ENCODE peak calls at places on chromosomes 3 and 15, in ten cellular contexts. One of them, this sample, is unnamed.

GRCh38 chr3:72818092-72818721 is 30.0 kb downstream of the SHQ1 start:
- DNase-seq in AG04450: no peak
- DNase-seq in astrocyte: no peak
- DNase-seq in tibial nerve: no peak
- DNase-seq in CD8-positive, alpha-beta T cell: no peak
- DNase-seq in A549: peak
- DNase-seq in neural progenitor cell: peak
- DNase-seq in body of pancreas: peak
- DNase-seq in left ventricle myocardium inferior: no peak
- DNase-seq in pancreas: no peak
- DNase-seq in this sample: no peak

GRCh38 chr3:194548346-194549321 is 61.8 kb upstream of the ATP13A3 start:
- DNase-seq in AG04450: peak
- DNase-seq in body of pancreas: no peak
- DNase-seq in pancreas: no peak
- DNase-seq in neural progenitor cell: no peak
- DNase-seq in astrocyte: peak
- DNase-seq in A549: no peak
- DNase-seq in CD8-positive, alpha-beta T cell: no peak
- DNase-seq in left ventricle myocardium inferior: no peak
- DNase-seq in tibial nerve: no peak
- DNase-seq in this sample: no peak

GRCh38 chr3:14879161-14879888 is 60.6 kb downstream of the FGD5 start:
- DNase-seq in CD8-positive, alpha-beta T cell: peak
- DNase-seq in body of pancreas: no peak
- DNase-seq in AG04450: no peak
- DNase-seq in left ventricle myocardium inferior: peak
- DNase-seq in tibial nerve: no peak
- DNase-seq in neural progenitor cell: no peak
- DNase-seq in A549: no peak
- DNase-seq in astrocyte: no peak
- DNase-seq in pancreas: no peak
- DNase-seq in this sample: peak

GRCh38 chr3:22582291-22582690 is 620.8 kb upstream of the UBE2E2 start:
- DNase-seq in tibial nerve: no peak
- DNase-seq in AG04450: no peak
- DNase-seq in pancreas: no peak
- DNase-seq in astrocyte: no peak
- DNase-seq in body of pancreas: no peak
- DNase-seq in left ventricle myocardium inferior: no peak
- DNase-seq in A549: no peak
- DNase-seq in CD8-positive, alpha-beta T cell: no peak
- DNase-seq in neural progenitor cell: no peak
- DNase-seq in this sample: no peak

GRCh38 chr3:134860141-134860540 is 65.1 kb downstream of the EPHB1 start:
- DNase-seq in astrocyte: no peak
- DNase-seq in neural progenitor cell: no peak
- DNase-seq in CD8-positive, alpha-beta T cell: no peak
- DNase-seq in body of pancreas: no peak
- DNase-seq in A549: no peak
- DNase-seq in left ventricle myocardium inferior: no peak
- DNase-seq in AG04450: no peak
- DNase-seq in tibial nerve: no peak
- DNase-seq in pancreas: no peak
- DNase-seq in this sample: peak

GRCh38 chr3:171159024-171159821 is 132.7 kb upstream of the SLC2A2 start:
- DNase-seq in A549: no peak
- DNase-seq in CD8-positive, alpha-beta T cell: no peak
- DNase-seq in neural progenitor cell: no peak
- DNase-seq in left ventricle myocardium inferior: no peak
- DNase-seq in astrocyte: no peak
- DNase-seq in AG04450: no peak
- DNase-seq in tibial nerve: no peak
- DNase-seq in pancreas: no peak
- DNase-seq in body of pancreas: no peak
- DNase-seq in this sample: no peak

GRCh38 chr3:50430950-50431435 is 71.7 kb upstream of the TMEM115 start:
- DNase-seq in neural progenitor cell: peak
- DNase-seq in left ventricle myocardium inferior: no peak
- DNase-seq in body of pancreas: no peak
- DNase-seq in AG04450: no peak
- DNase-seq in A549: no peak
- DNase-seq in CD8-positive, alpha-beta T cell: no peak
- DNase-seq in pancreas: no peak
- DNase-seq in astrocyte: no peak
- DNase-seq in tibial nerve: no peak
- DNase-seq in this sample: no peak

GRCh38 chr15:77495806-77496589 is 75.3 kb downstream of the HMG20A start:
- DNase-seq in tibial nerve: no peak
- DNase-seq in A549: no peak
- DNase-seq in astrocyte: no peak
- DNase-seq in left ventricle myocardium inferior: peak
- DNase-seq in neural progenitor cell: peak
- DNase-seq in pancreas: no peak
- DNase-seq in body of pancreas: peak
- DNase-seq in CD8-positive, alpha-beta T cell: no peak
- DNase-seq in AG04450: no peak
- DNase-seq in this sample: no peak

GRCh38 chr3:31624054-31624709 is 91.5 kb downstream of the STT3B start:
- DNase-seq in CD8-positive, alpha-beta T cell: no peak
- DNase-seq in neural progenitor cell: no peak
- DNase-seq in left ventricle myocardium inferior: no peak
- DNase-seq in tibial nerve: no peak
- DNase-seq in astrocyte: no peak
- DNase-seq in A549: no peak
- DNase-seq in pancreas: no peak
- DNase-seq in body of pancreas: no peak
- DNase-seq in AG04450: no peak
- DNase-seq in this sample: no peak

GRCh38 chr3:63975705-63976104 is 47.6 kb downstream of the PSMD6 start:
- DNase-seq in neural progenitor cell: no peak
- DNase-seq in CD8-positive, alpha-beta T cell: no peak
- DNase-seq in body of pancreas: peak
- DNase-seq in left ventricle myocardium inferior: peak
- DNase-seq in tibial nerve: peak
- DNase-seq in A549: no peak
- DNase-seq in AG04450: no peak
- DNase-seq in astrocyte: peak
- DNase-seq in pancreas: peak
- DNase-seq in this sample: no peak

DNA sequence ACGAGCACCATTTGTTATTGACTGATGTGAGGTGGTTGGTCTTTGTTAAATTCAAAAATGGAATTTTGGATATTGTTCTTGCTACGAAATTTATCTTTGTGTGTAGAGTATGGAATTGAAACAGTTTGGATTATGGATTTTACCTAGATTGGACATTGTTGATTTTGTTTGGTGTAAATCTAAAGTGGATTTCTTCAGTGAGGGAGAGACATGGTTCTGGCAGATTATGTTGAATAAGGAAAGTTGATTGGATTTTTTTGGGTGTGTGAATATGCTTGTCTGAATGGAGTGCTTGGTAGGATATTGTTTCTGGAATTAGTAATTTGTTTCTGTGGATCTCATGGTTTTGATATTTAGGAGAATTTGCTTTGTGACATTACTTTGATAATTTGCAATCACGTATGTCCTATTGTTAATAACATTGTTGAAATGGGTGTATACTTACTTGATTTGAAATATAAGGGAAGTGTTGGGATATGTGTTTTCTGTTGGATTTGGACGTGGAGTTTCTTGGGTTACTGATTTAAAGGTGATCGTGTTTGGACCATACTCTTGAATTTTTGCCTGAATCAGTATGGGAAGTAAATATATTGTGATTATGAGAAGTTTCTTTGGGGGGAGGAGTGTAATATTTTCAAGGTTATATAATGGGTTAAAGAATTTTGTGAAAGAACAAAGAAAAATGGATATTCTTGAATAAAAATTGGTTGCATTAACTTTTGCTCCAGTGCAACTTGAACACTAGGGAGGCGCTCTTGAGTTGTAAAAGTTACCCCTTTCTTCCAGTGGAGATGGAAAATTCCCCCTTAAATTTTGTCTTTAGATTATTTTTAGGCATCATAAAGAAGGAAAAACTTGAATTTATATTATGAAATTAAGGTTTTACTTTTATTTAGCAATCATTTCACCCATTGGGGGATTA is 875 bp upstream of the CHD2 start:
- DNase-seq in body of pancreas: no peak
- DNase-seq in left ventricle myocardium inferior: no peak
- DNase-seq in neural progenitor cell: peak
- DNase-seq in tibial nerve: no peak
- DNase-seq in CD8-positive, alpha-beta T cell: no peak
- DNase-seq in AG04450: no peak
- DNase-seq in A549: no peak
- DNase-seq in pancreas: no peak
- DNase-seq in astrocyte: no peak
- DNase-seq in this sample: peak
- H3K4me3 ChIP-seq in body of pancreas: no peak
- H3K4me3 ChIP-seq in left ventricle myocardium inferior: peak
- H3K4me3 ChIP-seq in neural progenitor cell: peak
- H3K4me3 ChIP-seq in tibial nerve: no peak
- H3K4me3 ChIP-seq in CD8-positive, alpha-beta T cell: peak
- H3K4me3 ChIP-seq in AG04450: no peak
- H3K4me3 ChIP-seq in A549: no peak
- H3K4me3 ChIP-seq in pancreas: no peak
- H3K4me3 ChIP-seq in astrocyte: no peak
- H3K4me3 ChIP-seq in this sample: peak

GRCh38 chr15:39261397-39261796 is 319.5 kb upstream of the THBS1 start:
- DNase-seq in CD8-positive, alpha-beta T cell: no peak
- DNase-seq in body of pancreas: no peak
- DNase-seq in AG04450: no peak
- DNase-seq in left ventricle myocardium inferior: no peak
- DNase-seq in tibial nerve: no peak
- DNase-seq in neural progenitor cell: no peak
- DNase-seq in pancreas: no peak
- DNase-seq in A549: no peak
- DNase-seq in astrocyte: no peak
- DNase-seq in this sample: no peak

GRCh38 chr15:39255760-39256159 is 325.1 kb upstream of the THBS1 start:
- DNase-seq in AG04450: no peak
- DNase-seq in tibial nerve: no peak
- DNase-seq in pancreas: peak
- DNase-seq in A549: no peak
- DNase-seq in left ventricle myocardium inferior: no peak
- DNase-seq in astrocyte: no peak
- DNase-seq in CD8-positive, alpha-beta T cell: no peak
- DNase-seq in neural progenitor cell: no peak
- DNase-seq in body of pancreas: peak
- DNase-seq in this sample: no peak

GRCh38 chr15:39265261-39265660 is 315.6 kb upstream of the THBS1 start:
- DNase-seq in astrocyte: no peak
- DNase-seq in AG04450: no peak
- DNase-seq in neural progenitor cell: no peak
- DNase-seq in left ventricle myocardium inferior: no peak
- DNase-seq in tibial nerve: no peak
- DNase-seq in pancreas: no peak
- DNase-seq in CD8-positive, alpha-beta T cell: no peak
- DNase-seq in A549: no peak
- DNase-seq in body of pancreas: no peak
- DNase-seq in this sample: no peak

GRCh38 chr15:39260791-39261190 is 320.1 kb upstream of the THBS1 start:
- DNase-seq in tibial nerve: no peak
- DNase-seq in astrocyte: no peak
- DNase-seq in neural progenitor cell: no peak
- DNase-seq in CD8-positive, alpha-beta T cell: no peak
- DNase-seq in pancreas: no peak
- DNase-seq in body of pancreas: no peak
- DNase-seq in AG04450: no peak
- DNase-seq in A549: no peak
- DNase-seq in left ventricle myocardium inferior: no peak
- DNase-seq in this sample: no peak
- H3K27ac ChIP-seq in tibial nerve: no peak
- H3K27ac ChIP-seq in astrocyte: peak
- H3K27ac ChIP-seq in neural progenitor cell: no peak
- H3K27ac ChIP-seq in CD8-positive, alpha-beta T cell: no peak
- H3K27ac ChIP-seq in pancreas: no peak
- H3K27ac ChIP-seq in body of pancreas: no peak
- H3K27ac ChIP-seq in AG04450: no peak
- H3K27ac ChIP-seq in A549: no peak
- H3K27ac ChIP-seq in left ventricle myocardium inferior: no peak
- H3K27ac ChIP-seq in this sample: no peak

DNA sequence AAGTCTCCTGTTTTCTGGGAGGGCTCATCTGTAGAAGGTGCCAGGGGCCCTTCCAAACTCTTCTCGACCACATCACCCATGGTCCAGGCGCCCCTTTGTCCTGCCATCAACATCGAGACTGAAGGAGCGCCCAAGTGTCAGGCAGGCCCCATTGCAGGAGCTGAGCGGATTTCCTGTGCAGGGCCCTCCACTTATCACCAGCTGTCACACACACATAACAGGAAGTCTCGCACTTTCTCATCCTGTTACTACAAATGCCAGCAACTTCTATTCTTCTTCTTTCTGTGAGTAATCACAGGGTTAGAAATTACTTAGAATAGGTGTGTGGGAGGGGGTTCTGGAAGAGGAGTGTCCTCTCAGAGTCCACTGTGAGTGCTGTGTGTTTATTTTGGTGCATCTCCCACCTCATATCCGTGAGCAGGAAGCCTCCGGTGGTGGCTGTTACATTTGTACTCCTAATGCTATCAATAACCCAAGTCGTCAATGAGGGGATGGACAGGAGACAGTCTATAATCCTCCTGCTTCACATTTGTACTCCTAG is at the start of gene KLHL6:
- DNase-seq in AG04450: no peak
- DNase-seq in tibial nerve: no peak
- DNase-seq in left ventricle myocardium inferior: peak
- DNase-seq in astrocyte: no peak
- DNase-seq in pancreas: no peak
- DNase-seq in body of pancreas: peak
- DNase-seq in neural progenitor cell: no peak
- DNase-seq in A549: no peak
- DNase-seq in CD8-positive, alpha-beta T cell: peak
- DNase-seq in this sample: peak
- H3K4me3 ChIP-seq in AG04450: no peak
- H3K4me3 ChIP-seq in tibial nerve: no peak
- H3K4me3 ChIP-seq in left ventricle myocardium inferior: peak
- H3K4me3 ChIP-seq in astrocyte: no peak
- H3K4me3 ChIP-seq in pancreas: peak
- H3K4me3 ChIP-seq in body of pancreas: no peak
- H3K4me3 ChIP-seq in neural progenitor cell: no peak
- H3K4me3 ChIP-seq in A549: no peak
- H3K4me3 ChIP-seq in CD8-positive, alpha-beta T cell: peak
- H3K4me3 ChIP-seq in this sample: no peak

DNA sequence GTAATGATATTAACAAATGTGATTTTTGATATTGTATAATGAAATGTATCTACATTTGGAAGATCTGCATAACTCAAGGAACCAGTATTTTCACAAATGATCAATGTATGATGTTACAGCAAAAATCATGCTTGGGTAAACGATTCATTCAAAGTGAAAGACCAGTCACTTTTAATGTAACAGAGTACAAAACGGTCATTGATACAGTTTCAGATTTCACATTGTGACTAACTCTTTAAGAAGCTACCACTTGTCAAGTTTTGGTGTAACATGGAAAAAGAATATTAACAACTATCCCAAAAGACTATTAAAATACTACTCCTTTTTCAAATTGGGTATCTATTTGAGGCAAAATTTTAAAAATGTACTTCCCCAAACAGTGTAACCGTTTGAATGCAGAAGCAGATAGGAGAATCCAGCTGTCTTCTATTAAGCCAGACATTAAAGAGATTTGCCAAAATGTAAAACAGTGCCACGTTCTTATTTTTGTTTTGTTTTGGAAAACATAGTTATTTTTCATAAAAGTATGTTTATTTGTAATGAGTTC is 31.7 kb downstream of the AKAP13 start:
- DNase-seq in A549: no peak
- DNase-seq in AG04450: no peak
- DNase-seq in body of pancreas: no peak
- DNase-seq in left ventricle myocardium inferior: no peak
- DNase-seq in tibial nerve: no peak
- DNase-seq in pancreas: no peak
- DNase-seq in neural progenitor cell: no peak
- DNase-seq in CD8-positive, alpha-beta T cell: no peak
- DNase-seq in astrocyte: peak
- DNase-seq in this sample: no peak
- H3K27ac ChIP-seq in A549: peak
- H3K27ac ChIP-seq in AG04450: no peak
- H3K27ac ChIP-seq in body of pancreas: no peak
- H3K27ac ChIP-seq in left ventricle myocardium inferior: peak
- H3K27ac ChIP-seq in tibial nerve: peak
- H3K27ac ChIP-seq in pancreas: no peak
- H3K27ac ChIP-seq in neural progenitor cell: no peak
- H3K27ac ChIP-seq in CD8-positive, alpha-beta T cell: no peak
- H3K27ac ChIP-seq in astrocyte: peak
- H3K27ac ChIP-seq in this sample: no peak

This sample was measured in endodermal cell.